ENCODE peak calls at places on chromosomes 16 and 17, in seven cellular contexts. W is left lung; M is GF-D8; P is AG09319; F is NCI-H1417; B is astrocyte; C is activated CD4-positive, alpha-beta T cell treated with anti-CD3 and anti-CD28 coated beads for 1 hour. D is an unnamed sample.

GRCh38 chr17:742147-742793 is 9.8 kb downstream of the GEMIN4 start:
- DNase-seq in P (no peak), B (no peak), F (no peak), M (no peak), W (no peak), C (no peak), D (no peak)

GRCh38 chr16:10744370-10745030 is 858 bp downstream of the NUBP1 start:
- DNase-seq in W (peak), F (no peak), P (no peak), C (no peak), B (peak), M (no peak), D (no peak)

GRCh38 chr16:84182680-84183571 is 3.9 kb downstream of the TAF1C start:
- DNase-seq in F (no peak), P (no peak), M (no peak), B (no peak), W (no peak), C (no peak), D (no peak)

GRCh38 chr16:57041182-57042156 is 50.9 kb upstream of the CPNE2 start:
- DNase-seq in W (no peak), P (no peak), F (no peak), C (peak), M (peak), B (no peak), D (no peak)

GRCh38 chr17:31596382-31597323 is 205.2 kb downstream of the RAB11FIP4 start:
- DNase-seq in F (no peak), C (no peak), M (peak), P (peak), W (peak), B (peak), D (peak)

GRCh38 chr17:731943-732787 is at the start of gene TLCD3A:
- DNase-seq in W (peak), B (no peak), M (no peak), F (peak), C (no peak), P (no peak), D (no peak)

GRCh38 chr17:55726440-55726839 is 3.8 kb upstream of the TMEM100 start:
- DNase-seq in W (no peak), B (peak), F (no peak), P (peak), C (no peak), M (no peak), D (no peak)

GRCh38 chr17:2068101-2068518 is 13.2 kb downstream of the HIC1 start:
- DNase-seq in B (peak), M (no peak), W (no peak), P (no peak), F (no peak), C (no peak), D (no peak)

GRCh38 chr16:1565083-1565805 is 31.8 kb downstream of the TMEM204 start:
- DNase-seq in B (no peak), M (no peak), P (no peak), F (no peak), C (no peak), W (no peak), D (no peak)

GRCh38 chr17:49872776-49873377 is 25.0 kb upstream of the TAC4 start:
- DNase-seq in M (no peak), P (no peak), W (no peak), C (no peak), B (no peak), F (no peak), D (no peak)

GRCh38 chr17:4849011-4849536 is 15.9 kb downstream of the MINK1 start:
- DNase-seq in F (no peak), C (no peak), B (no peak), M (no peak), P (no peak), W (no peak), D (no peak)

GRCh38 chr17:64781810-64782555 is 119.9 kb upstream of the SMURF2 start:
- DNase-seq in W (no peak), C (no peak), M (no peak), F (no peak), B (no peak), P (no peak), D (no peak)

GRCh38 chr16:57111420-57111819 is 19.0 kb downstream of the CPNE2 start:
- DNase-seq in C (no peak), B (no peak), P (no peak), M (peak), W (no peak), F (no peak), D (no peak)

GRCh38 chr17:79944251-79944812 is 91.3 kb downstream of the TBC1D16 start:
- DNase-seq in M (no peak), C (no peak), F (no peak), P (no peak), B (no peak), W (peak), D (no peak)

GRCh38 chr17:2786176-2786881 is 9.9 kb upstream of the RAP1GAP2 start:
- DNase-seq in W (peak), F (peak), B (peak), C (peak), P (peak), M (peak), D (peak)

GRCh38 chr17:33647976-33648375 is 354.9 kb upstream of the ASIC2 start:
- DNase-seq in M (no peak), W (no peak), B (no peak), P (no peak), C (no peak), F (no peak), D (no peak)

GRCh38 chr17:81383504-81384421 is 11.5 kb upstream of the BAHCC1 start:
- DNase-seq in P (no peak), M (no peak), F (no peak), C (no peak), B (no peak), W (no peak), D (no peak)

GRCh38 chr16:56988161-56988947 is 1.0 kb upstream of the NLRC5 start:
- DNase-seq in C (no peak), B (no peak), M (no peak), P (no peak), W (peak), F (no peak), D (peak)

GRCh38 chr17:65185686-65186382 is 48.7 kb downstream of the RGS9 start:
- DNase-seq in F (no peak), W (no peak), B (no peak), C (no peak), P (no peak), M (no peak), D (no peak)

GRCh38 chr17:6305613-6306360 is 129.1 kb downstream of the AIPL1 start:
- DNase-seq in W (no peak), P (no peak), B (no peak), C (no peak), F (peak), M (no peak), D (no peak)

GRCh38 chr16:54677551-54677950 is 253.1 kb upstream of the IRX5 start:
- DNase-seq in B (no peak), M (no peak), F (no peak), C (no peak), P (no peak), W (no peak), D (no peak)

GRCh38 chr17:81258292-81258691 is 19.2 kb downstream of the NDUFAF8 start:
- DNase-seq in P (no peak), C (no peak), B (no peak), M (no peak), W (no peak), F (no peak), D (no peak)

GRCh38 chr17:81397314-81398169 is 2.3 kb downstream of the BAHCC1 start:
- DNase-seq in F (peak), W (no peak), P (no peak), C (no peak), M (no peak), B (no peak), D (peak)

GRCh38 chr17:10130733-10131132 is 67.7 kb downstream of the GAS7 start:
- DNase-seq in F (no peak), W (no peak), M (no peak), C (no peak), P (no peak), B (no peak), D (no peak)

GRCh38 chr17:17713839-17714238 is 32.6 kb downstream of the RAI1 start:
- DNase-seq in F (no peak), C (no peak), W (no peak), M (no peak), P (no peak), B (peak), D (no peak)

GRCh38 chr16:6019490-6019991 is 921.9 kb upstream of the EEF2KMT start:
- DNase-seq in W (no peak), C (no peak), B (no peak), F (no peak), P (no peak), M (no peak), D (no peak)

GRCh38 chr17:68200689-68201424 is 47.0 kb upstream of the AMZ2 start:
- DNase-seq in P (no peak), M (no peak), B (peak), C (peak), W (peak), F (peak), D (peak)

GRCh38 chr17:7281953-7282751 is 634 bp downstream of the SLC2A4 start:
- DNase-seq in B (no peak), M (no peak), F (peak), W (no peak), P (no peak), C (no peak), D (no peak)

GRCh38 chr17:20935740-20936139 is 107.1 kb downstream of the USP22 start:
- DNase-seq in F (no peak), M (no peak), W (no peak), C (no peak), B (peak), P (no peak), D (no peak)

GRCh38 chr17:69474171-69474831 is 59.8 kb downstream of the MAP2K6 start:
- DNase-seq in C (no peak), B (no peak), P (no peak), F (no peak), M (no peak), W (no peak), D (no peak)

GRCh38 chr17:38685485-38685884 is 10.7 kb upstream of the EPOP start:
- DNase-seq in F (no peak), B (no peak), W (peak), P (no peak), C (no peak), M (no peak), D (no peak)

GRCh38 chr16:78133919-78134318 is 34.5 kb downstream of the WWOX start:
- DNase-seq in M (no peak), B (no peak), P (no peak), C (no peak), F (peak), W (no peak), D (no peak)

GRCh38 chr17:42178817-42179216 is 2.1 kb downstream of the KCNH4 start:
- DNase-seq in B (no peak), M (no peak), W (peak), P (no peak), F (no peak), C (no peak), D (peak)

GRCh38 chr17:68884888-68885287 is 70.3 kb downstream of the ABCA8 start:
- DNase-seq in P (no peak), F (no peak), M (no peak), W (no peak), B (no peak), C (no peak), D (no peak)

GRCh38 chr17:1565860-1566259 is 3.3 kb upstream of the PITPNA start:
- DNase-seq in W (no peak), F (no peak), C (no peak), B (no peak), M (no peak), P (no peak), D (peak)

GRCh38 chr17:45675012-45675411 is 109.1 kb upstream of the CRHR1 start:
- DNase-seq in P (no peak), B (no peak), F (peak), M (no peak), W (peak), C (no peak), D (no peak)

GRCh38 chr16:81553814-81554675 is 109.4 kb downstream of the CMIP start:
- DNase-seq in W (no peak), C (no peak), P (no peak), B (no peak), F (peak), M (no peak), D (no peak)

GRCh38 chr16:88303405-88303804 is 79.4 kb upstream of the ZNF469 start:
- DNase-seq in F (no peak), C (no peak), P (no peak), B (no peak), W (no peak), M (no peak), D (no peak)

GRCh38 chr17:75877752-75878173 is 618 bp downstream of the TRIM47 start:
- DNase-seq in F (peak), C (peak), W (peak), M (peak), P (no peak), B (peak), D (no peak)